ENCODE peak calls at places on chromosomes 7 and 10, in four cellular contexts. One of them, this sample, is unnamed. For H3K4me1, the result is how much of the 10 kb centered on the place peaks cover.

GRCh38 chr7:135800560-135800959 is 51.9 kb upstream of the FAM180A start:
- DNase-seq in H1: peak
- DNase-seq in GM12878: no peak
- DNase-seq in HepG2: no peak
- DNase-seq in this sample: no peak

GRCh38 chr7:24825931-24826661 is 68.8 kb upstream of the GSDME start:
- DNase-seq in H1: no peak
- DNase-seq in GM12878: no peak
- DNase-seq in HepG2: peak
- DNase-seq in this sample: peak

GRCh38 chr7:157310676-157311185 is 26.1 kb upstream of the DNAJB6 start:
- DNase-seq in HepG2: no peak
- DNase-seq in H1: peak
- DNase-seq in GM12878: no peak
- DNase-seq in this sample: no peak

GRCh38 chr7:296546-296945 is 6.6 kb downstream of the FOXL3 start:
- DNase-seq in HepG2: no peak
- DNase-seq in GM12878: no peak
- DNase-seq in H1: no peak
- DNase-seq in this sample: no peak

GRCh38 chr7:104963991-104964385 is 50.0 kb upstream of the KMT2E start:
- DNase-seq in GM12878: no peak
- DNase-seq in HepG2: peak
- DNase-seq in H1: no peak
- DNase-seq in this sample: no peak

GRCh38 chr7:15197359-15197977 is 294.9 kb upstream of the DGKB start:
- DNase-seq in HepG2: no peak
- DNase-seq in GM12878: no peak
- DNase-seq in H1: no peak
- DNase-seq in this sample: no peak

GRCh38 chr10:70880077-70880534 is 8.3 kb downstream of the PCBD1 start:
- DNase-seq in HepG2: peak
- DNase-seq in GM12878: peak
- DNase-seq in H1: peak
- DNase-seq in this sample: peak

GRCh38 chr10:25405871-25406270 is 231.1 kb downstream of the GPR158 start:
- DNase-seq in H1: no peak
- DNase-seq in HepG2: no peak
- DNase-seq in GM12878: no peak
- DNase-seq in this sample: no peak

GRCh38 chr10:1638889-1639418 is 98.4 kb downstream of the ADARB2 start:
- DNase-seq in GM12878: no peak
- DNase-seq in HepG2: no peak
- DNase-seq in H1: peak
- DNase-seq in this sample: no peak

GRCh38 chr10:42986618-42987017 is 90.3 kb upstream of the RET start:
- DNase-seq in H1: no peak
- DNase-seq in HepG2: no peak
- DNase-seq in GM12878: no peak
- DNase-seq in this sample: no peak

GRCh38 chr7:305410-306151 is 15.6 kb downstream of the FOXL3 start:
- DNase-seq in GM12878: no peak
- DNase-seq in H1: no peak
- DNase-seq in HepG2: no peak
- DNase-seq in this sample: no peak

GRCh38 chr10:97291357-97292096 is 910 bp downstream of the ARHGAP19 start:
- DNase-seq in HepG2: no peak
- DNase-seq in GM12878: no peak
- DNase-seq in H1: no peak
- DNase-seq in this sample: no peak

GRCh38 chr10:5827841-5828240 is 14.6 kb upstream of the GDI2 start:
- DNase-seq in H1: no peak
- DNase-seq in HepG2: no peak
- DNase-seq in GM12878: no peak
- DNase-seq in this sample: no peak

GRCh38 chr10:32773105-32773504 is 184.9 kb downstream of the ITGB1 start:
- DNase-seq in H1: no peak
- DNase-seq in GM12878: no peak
- DNase-seq in HepG2: no peak
- DNase-seq in this sample: no peak

GRCh38 chr10:69246036-69246435 is 25.9 kb downstream of the HKDC1 start:
- DNase-seq in H1: no peak
- DNase-seq in HepG2: no peak
- DNase-seq in GM12878: no peak
- DNase-seq in this sample: no peak

GRCh38 chr7:149765399-149766121 is 7.8 kb downstream of the ZNF467 start:
- DNase-seq in HepG2: no peak
- DNase-seq in H1: peak
- DNase-seq in GM12878: no peak
- DNase-seq in this sample: no peak

GRCh38 chr7:101586078-101586941 is 42.8 kb downstream of the MYL10 start:
- DNase-seq in HepG2: no peak
- DNase-seq in H1: peak
- DNase-seq in GM12878: no peak
- DNase-seq in this sample: no peak

GRCh38 chr10:119737039-119737663 is 11.3 kb downstream of the INPP5F start:
- DNase-seq in HepG2: no peak
- DNase-seq in H1: no peak
- DNase-seq in GM12878: no peak
- DNase-seq in this sample: no peak

GRCh38 chr10:111516144-111516543 is 439.3 kb downstream of the ADRA2A start:
- DNase-seq in H1: no peak
- DNase-seq in HepG2: no peak
- DNase-seq in GM12878: no peak
- DNase-seq in this sample: no peak

GRCh38 chr7:101121996-101122932 is 4.6 kb upstream of the SERPINE1 start:
- DNase-seq in HepG2: peak
- DNase-seq in GM12878: no peak
- DNase-seq in H1: no peak
- DNase-seq in this sample: peak

GRCh38 chr10:88439932-88440331 is 143.2 kb downstream of the RNLS start:
- DNase-seq in GM12878: no peak
- DNase-seq in H1: no peak
- DNase-seq in HepG2: no peak
- DNase-seq in this sample: no peak

GRCh38 chr10:9579110-9579705 is 1438.5 kb upstream of the CELF2 start:
- DNase-seq in GM12878: no peak
- DNase-seq in HepG2: no peak
- DNase-seq in H1: no peak
- DNase-seq in this sample: no peak

GRCh38 chr10:74150151-74151056 is at the start of gene AP3M1:
- DNase-seq in HepG2: no peak
- DNase-seq in H1: peak
- DNase-seq in GM12878: peak
- DNase-seq in this sample: no peak

GRCh38 chr10:74151057-74151878 is at the start of gene ADK:
- DNase-seq in GM12878: no peak
- DNase-seq in HepG2: peak
- DNase-seq in H1: peak
- DNase-seq in this sample: peak

GRCh38 chr10:74153123-74153522 is 2.1 kb downstream of the ADK start:
- DNase-seq in GM12878: no peak
- DNase-seq in HepG2: peak
- DNase-seq in H1: no peak
- DNase-seq in this sample: peak

GRCh38 chr10:74153676-74154075 is 2.7 kb downstream of the ADK start:
- DNase-seq in GM12878: no peak
- DNase-seq in H1: no peak
- DNase-seq in HepG2: no peak
- DNase-seq in this sample: no peak

DNA sequence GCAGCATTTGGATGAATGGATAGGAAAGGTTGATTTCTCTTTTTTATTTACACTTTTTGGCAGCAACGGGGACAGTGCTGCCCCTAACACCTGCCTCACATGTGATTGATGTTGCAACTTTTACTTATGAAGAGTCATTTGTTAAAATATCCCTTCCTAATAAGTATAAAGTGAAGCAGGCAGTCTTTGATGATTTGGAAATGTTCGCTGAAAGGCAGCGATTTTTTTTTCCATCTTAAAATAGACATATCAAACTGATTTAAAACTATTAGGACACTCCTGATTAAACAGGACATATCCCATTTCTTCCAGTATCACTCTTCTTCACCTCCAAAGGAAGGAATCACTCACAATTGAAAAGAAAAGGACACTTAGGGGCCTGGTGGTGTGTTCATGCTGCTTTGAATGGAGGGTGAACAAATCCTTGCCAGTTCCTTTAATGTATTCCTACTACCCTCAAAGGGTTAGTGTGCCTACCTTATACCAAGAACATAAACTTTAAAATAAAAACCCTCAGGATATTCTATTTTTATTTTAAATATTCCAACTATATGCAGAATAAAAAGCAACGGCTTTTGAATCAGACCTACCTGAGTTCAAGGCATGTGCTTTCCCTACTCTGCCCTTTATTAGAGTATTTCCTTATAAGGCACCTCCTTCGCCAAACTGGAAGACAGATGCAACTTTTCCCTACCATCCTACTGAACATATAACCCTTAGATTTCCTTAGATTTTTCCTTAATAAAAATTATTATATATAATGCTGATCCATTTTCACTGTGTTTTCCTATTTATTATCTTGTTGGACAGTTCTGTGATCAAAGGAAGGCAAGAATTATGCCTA is 1.1 kb downstream of the ADK start:
- DNase-seq in HepG2: no peak
- DNase-seq in H1: no peak
- DNase-seq in GM12878: no peak
- DNase-seq in this sample: no peak
- H3K4me1 ChIP-seq in HepG2: half or more
- H3K4me1 ChIP-seq in H1: under half
- H3K4me1 ChIP-seq in GM12878: under half
- H3K4me1 ChIP-seq in this sample: under half

DNA sequence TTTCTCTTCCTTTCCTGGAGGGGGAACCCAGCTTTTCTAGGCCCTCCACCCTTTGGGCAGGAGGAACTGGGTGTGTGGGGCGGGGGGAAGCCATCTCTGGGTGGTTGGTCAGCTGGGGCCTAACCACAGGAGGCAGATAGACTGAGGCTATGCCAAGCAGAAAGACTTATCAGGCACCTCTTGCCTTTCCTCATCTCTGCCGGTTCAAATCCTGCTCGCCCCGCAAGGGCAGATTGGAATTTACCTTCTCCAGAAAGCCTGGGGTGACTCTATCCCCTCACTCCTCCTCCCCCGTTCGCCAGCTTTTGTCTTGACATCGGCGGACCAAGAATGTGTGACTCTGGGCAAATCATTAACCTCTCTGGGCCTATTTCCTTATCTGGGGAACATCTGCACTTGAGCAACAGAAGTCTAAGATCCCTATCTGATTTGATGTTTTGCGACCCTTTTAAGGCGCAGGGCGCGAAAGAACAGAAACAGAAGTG is 581 bp upstream of the GARS1 start:
- DNase-seq in H1: peak
- DNase-seq in GM12878: peak
- DNase-seq in HepG2: peak
- DNase-seq in this sample: no peak
- TF ChIP-seq SRF in H1: no peak
- TF ChIP-seq SRF in GM12878: no peak
- TF ChIP-seq SRF in HepG2: no peak
- TF ChIP-seq SRF in this sample: no peak

GRCh38 chr7:27132214-27132613 is 1.7 kb upstream of the HOXA4 start:
- DNase-seq in H1: no peak
- DNase-seq in HepG2: no peak
- DNase-seq in GM12878: no peak
- DNase-seq in this sample: no peak

GRCh38 chr7:27132978-27133377 is 2.4 kb upstream of the HOXA4 start:
- DNase-seq in GM12878: no peak
- DNase-seq in HepG2: no peak
- DNase-seq in H1: no peak
- DNase-seq in this sample: no peak

GRCh38 chr7:27133409-27134157 is 3.0 kb upstream of the HOXA4 start:
- DNase-seq in HepG2: peak
- DNase-seq in H1: peak
- DNase-seq in GM12878: no peak
- DNase-seq in this sample: no peak

GRCh38 chr7:27131390-27131819 is 848 bp upstream of the HOXA4 start:
- DNase-seq in H1: no peak
- DNase-seq in HepG2: no peak
- DNase-seq in GM12878: no peak
- DNase-seq in this sample: no peak

GRCh38 chr7:27134392-27134791 is 3.8 kb upstream of the HOXA4 start:
- DNase-seq in H1: no peak
- DNase-seq in HepG2: peak
- DNase-seq in GM12878: peak
- DNase-seq in this sample: no peak
- H3K4me1 ChIP-seq in H1: under half
- H3K4me1 ChIP-seq in HepG2: half or more
- H3K4me1 ChIP-seq in GM12878: under half
- H3K4me1 ChIP-seq in this sample: under half

GRCh38 chr10:103547391-103547946 is 54.0 kb downstream of the NEURL1 start:
- DNase-seq in GM12878: no peak
- DNase-seq in H1: no peak
- DNase-seq in HepG2: no peak
- DNase-seq in this sample: no peak

GRCh38 chr10:103546401-103546800 is 52.9 kb downstream of the NEURL1 start:
- DNase-seq in GM12878: no peak
- DNase-seq in HepG2: no peak
- DNase-seq in H1: no peak
- DNase-seq in this sample: no peak

GRCh38 chr10:103548581-103549348 is 55.3 kb downstream of the NEURL1 start:
- DNase-seq in H1: no peak
- DNase-seq in GM12878: no peak
- DNase-seq in HepG2: no peak
- DNase-seq in this sample: no peak

GRCh38 chr10:103549349-103549685 is 55.8 kb downstream of the NEURL1 start:
- DNase-seq in H1: no peak
- DNase-seq in HepG2: no peak
- DNase-seq in GM12878: no peak
- DNase-seq in this sample: no peak

GRCh38 chr10:103548006-103548405 is 54.5 kb downstream of the NEURL1 start:
- DNase-seq in H1: no peak
- DNase-seq in HepG2: no peak
- DNase-seq in GM12878: no peak
- DNase-seq in this sample: no peak
- TF ChIP-seq SRF in H1: no peak
- TF ChIP-seq SRF in HepG2: no peak
- TF ChIP-seq SRF in GM12878: no peak
- TF ChIP-seq SRF in this sample: no peak

GRCh38 chr7:78490526-78490925 is 692.0 kb downstream of the PHTF2 start:
- DNase-seq in GM12878: no peak
- DNase-seq in H1: no peak
- DNase-seq in HepG2: no peak
- DNase-seq in this sample: no peak
- H3K4me1 ChIP-seq in GM12878: under half
- H3K4me1 ChIP-seq in H1: under half
- H3K4me1 ChIP-seq in HepG2: under half
- H3K4me1 ChIP-seq in this sample: under half

GRCh38 chr10:99661370-99661749 is 2.1 kb downstream of the ENTPD7 start:
- DNase-seq in H1: no peak
- DNase-seq in GM12878: no peak
- DNase-seq in HepG2: no peak
- DNase-seq in this sample: no peak
- TF ChIP-seq SRF in H1: no peak
- TF ChIP-seq SRF in GM12878: no peak
- TF ChIP-seq SRF in HepG2: no peak
- TF ChIP-seq SRF in this sample: no peak